ENCODE peak calls at places on chromosomes 3 and 15, in five cellular contexts. J, G, L, I and W are unnamed samples.

GRCh38 chr15:95105229-95105628 is 873.9 kb downstream of the MCTP2 start:
- DNase-seq in J (no peak), G (no peak), L (no peak), I (peak; percentile 37), W (no peak)

GRCh38 chr3:171586274-171586673 is 126.1 kb upstream of the TNIK start:
- DNase-seq in J (no peak), G (no peak), L (no peak), I (no peak), W (no peak)

GRCh38 chr3:134346744-134347143 is 27.5 kb downstream of the AMOTL2 start:
- DNase-seq in J (no peak), G (no peak), L (no peak), I (no peak), W (no peak)

GRCh38 chr3:49805884-49806701 is 3.0 kb downstream of the INKA1 start:
- DNase-seq in J (peak; percentile 21), G (no peak), L (no peak), I (peak; percentile 61), W (peak; percentile 64)

GRCh38 chr3:55191911-55192787 is 264.3 kb upstream of the LRTM1 start:
- DNase-seq in J (no peak), G (no peak), L (no peak), I (peak; percentile 91), W (no peak)

GRCh38 chr3:110754207-110754916 is 317.3 kb upstream of the NECTIN3 start:
- DNase-seq in J (no peak), G (no peak), L (no peak), I (no peak), W (no peak)

GRCh38 chr3:31695280-31696008 is 162.7 kb downstream of the STT3B start:
- DNase-seq in J (no peak), G (no peak), L (no peak), I (no peak), W (no peak)

GRCh38 chr3:122533931-122534334 is 19.2 kb upstream of the KPNA1 start:
- DNase-seq in J (no peak), G (no peak), L (no peak), I (peak; percentile 78), W (no peak)

GRCh38 chr15:62880278-62880677 is 162.3 kb upstream of the TPM1 start:
- DNase-seq in J (no peak), G (no peak), L (no peak), I (peak; percentile 91), W (no peak)

GRCh38 chr3:125148016-125148812 is 64.3 kb downstream of the SLC12A8 start:
- DNase-seq in J (no peak), G (no peak), L (no peak), I (no peak), W (no peak)

GRCh38 chr15:50590288-50590687 is 43.8 kb upstream of the USP50 start:
- DNase-seq in J (no peak), G (no peak), L (no peak), I (no peak), W (no peak)

DNA sequence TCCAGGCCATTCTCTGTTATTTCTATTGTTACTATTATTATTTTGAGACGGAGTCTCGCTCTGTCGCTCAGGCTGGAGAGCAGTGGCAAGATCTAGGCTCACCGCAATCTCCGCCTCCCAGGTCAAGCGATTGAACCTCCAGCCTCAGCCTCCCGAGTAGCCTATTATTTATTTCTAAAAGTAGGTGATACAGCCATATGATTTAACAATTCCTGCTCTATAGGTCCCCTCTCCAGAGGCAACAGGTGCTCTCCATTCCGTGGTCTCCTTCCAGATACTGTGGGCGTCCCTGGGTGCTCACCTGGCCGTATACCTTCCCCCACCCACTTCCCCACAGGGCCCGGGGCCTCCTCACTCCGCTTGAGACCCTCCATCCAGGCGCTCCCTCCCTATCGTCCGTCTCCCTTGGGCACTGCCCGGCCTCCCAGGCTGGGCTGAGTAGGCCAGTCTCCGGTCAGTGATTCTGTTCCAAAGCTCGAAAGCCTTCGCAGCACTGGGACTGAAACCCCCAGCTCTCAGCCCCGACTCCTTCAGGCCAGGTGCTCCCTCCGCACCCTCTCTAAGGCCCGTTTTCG is 708 bp upstream of the PTPN23 start:
- DNase-seq in J (no peak), G (no peak), L (no peak), I (no peak), W (no peak)
- TF ChIP-seq CTCF in J (no peak), G (no peak), L (no peak), I (peak; percentile 10), W (no peak)

DNA sequence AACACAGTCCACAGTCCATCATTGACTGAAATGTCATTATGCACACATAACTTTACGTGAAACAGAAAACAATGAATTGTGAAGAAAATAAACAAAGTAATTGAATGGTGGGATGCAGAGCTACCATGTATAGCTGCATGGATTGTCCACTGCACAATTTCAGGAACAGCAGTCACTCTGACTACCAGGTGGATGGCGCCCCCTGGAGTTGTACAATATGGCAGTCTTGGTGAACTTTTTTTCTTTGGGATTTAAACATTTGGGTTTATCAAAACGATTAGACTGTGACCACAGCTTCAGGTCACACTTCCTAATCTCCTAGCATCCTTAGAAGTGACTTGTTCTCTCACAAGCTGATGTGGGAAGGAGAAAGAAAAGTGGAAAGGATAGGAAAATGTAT is 48.9 kb upstream of the TCF12 start:
- DNase-seq in J (peak; percentile 70), G (peak; percentile 37), L (no peak), I (peak; percentile 9), W (peak; percentile 36)
- TF ChIP-seq CTCF in J (peak; percentile 21), G (peak; percentile 71), L (peak; percentile 20), I (peak; percentile 42), W (peak; percentile 51)

GRCh38 chr15:29887719-29888118 is 65.5 kb upstream of the TJP1 start:
- DNase-seq in J (no peak), G (no peak), L (no peak), I (no peak), W (no peak)
- TF ChIP-seq CTCF in J (no peak), G (no peak), L (no peak), I (no peak), W (no peak)

GRCh38 chr3:57094011-57094535 is 33.6 kb downstream of the SPATA12 start:
- DNase-seq in J (no peak), G (no peak), L (no peak), I (no peak), W (no peak)

GRCh38 chr3:57091874-57092273 is 31.4 kb downstream of the SPATA12 start:
- DNase-seq in J (no peak), G (no peak), L (no peak), I (no peak), W (no peak)

GRCh38 chr3:57095361-57095760 is 34.9 kb downstream of the SPATA12 start:
- DNase-seq in J (no peak), G (no peak), L (no peak), I (no peak), W (no peak)

GRCh38 chr3:57094606-57095005 is 34.1 kb downstream of the SPATA12 start:
- DNase-seq in J (no peak), G (no peak), L (no peak), I (peak; percentile 14), W (no peak)

DNA sequence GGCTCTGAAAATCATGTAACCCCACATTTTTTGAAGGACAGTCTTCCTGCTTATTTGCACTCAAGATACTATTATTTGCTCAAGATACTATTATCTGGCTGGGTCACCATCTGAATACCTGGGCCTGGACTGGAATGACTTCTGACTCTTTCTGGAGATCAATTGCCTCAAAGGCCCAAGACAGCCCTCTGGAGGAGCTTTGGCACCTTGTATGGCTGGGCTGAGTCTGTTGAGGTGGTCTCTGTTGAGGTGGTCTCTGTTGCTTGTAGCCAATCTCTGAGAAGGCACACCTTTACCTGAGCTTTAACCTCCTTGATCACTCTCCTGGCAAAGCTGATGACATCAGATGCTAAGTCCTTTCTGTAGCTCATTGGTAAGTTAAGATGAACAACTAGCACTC is 33.0 kb downstream of the SPATA12 start:
- DNase-seq in J (no peak), G (no peak), L (no peak), I (no peak), W (no peak)
- TF ChIP-seq CTCF in J (no peak), G (no peak), L (no peak), I (no peak), W (no peak)

GRCh38 chr15:48963524-48964113 is at the start of gene SHC4:
- DNase-seq in J (peak; percentile 74), G (peak; percentile 78), L (peak; percentile 9), I (peak; percentile 83), W (peak; percentile 63)
- TF ChIP-seq CTCF in J (no peak), G (peak; percentile 45), L (no peak), I (peak; percentile 32), W (no peak)

DNA sequence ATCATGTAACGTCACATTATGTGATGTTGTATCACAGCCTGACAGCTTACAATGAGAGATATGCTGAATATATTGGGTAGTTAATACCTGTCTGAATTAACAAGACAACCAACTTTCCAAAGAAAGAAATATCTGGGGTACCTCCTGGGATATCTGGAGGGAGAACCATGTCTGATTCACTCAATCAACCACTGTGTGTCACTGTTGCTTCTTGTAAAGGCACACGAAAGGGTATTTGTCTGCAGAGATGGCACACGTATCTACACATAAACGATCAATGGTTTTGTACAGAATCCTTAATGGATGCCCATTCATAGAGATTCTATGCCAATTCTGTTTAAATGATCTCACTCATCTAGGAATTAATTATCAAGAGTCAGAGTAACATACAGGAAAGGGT is 252.1 kb upstream of the TMCO5A start:
- DNase-seq in J (no peak), G (no peak), L (no peak), I (peak; percentile 24), W (no peak)
- TF ChIP-seq CTCF in J (no peak), G (no peak), L (no peak), I (peak; percentile 33), W (no peak)

DNA sequence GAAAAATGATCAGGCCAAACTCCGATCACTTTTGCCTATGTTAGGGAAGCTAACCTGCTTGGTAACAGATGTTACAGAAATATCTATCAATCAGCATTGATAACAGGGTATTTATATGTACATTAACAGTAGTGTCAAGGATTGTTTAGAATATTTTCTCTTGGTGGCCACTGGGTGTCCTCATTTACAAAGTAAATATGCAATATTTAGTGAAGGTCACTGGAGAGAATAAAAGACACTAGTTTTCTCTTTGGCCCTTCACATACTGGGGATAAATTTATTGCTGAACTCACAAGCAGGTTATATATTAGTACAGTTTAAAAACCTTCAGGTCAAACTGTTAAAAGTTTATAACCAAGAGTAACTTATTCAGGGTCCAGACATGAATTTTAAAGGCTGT is 69.0 kb downstream of the TIGIT start:
- DNase-seq in J (no peak), G (no peak), L (no peak), I (peak; percentile 55), W (no peak)
- TF ChIP-seq CTCF in J (peak; percentile 25), G (peak; percentile 75), L (no peak), I (peak; percentile 41), W (peak; percentile 33)